ENCODE peak calls at places on chromosomes 6 and 20, in four cellular contexts. X, Z, C and Q are unnamed samples.

GRCh38 chr20:52312131-52312729 is 120.7 kb upstream of the ZFP64 start:
- DNase-seq in Z (peak; percentile 54), C (peak; percentile 79), X (peak; percentile 79), Q (peak; percentile 76)

GRCh38 chr20:34709836-34710567 is 5.9 kb downstream of the TP53INP2 start:
- DNase-seq in C (peak; percentile 87), X (peak; percentile 82), Z (peak; percentile 42), Q (peak; percentile 76)

GRCh38 chr6:3193102-3193837 is 34.2 kb downstream of the TUBB2B start:
- DNase-seq in X (no peak), Z (no peak), C (no peak), Q (no peak)

GRCh38 chr6:154403803-154404202 is 47.2 kb upstream of the IPCEF1 start:
- DNase-seq in Z (no peak), X (peak; percentile 67), C (peak; percentile 35), Q (no peak)

GRCh38 chr6:104118274-104118673 is 741.4 kb downstream of the HACE1 start:
- DNase-seq in C (no peak), Z (peak; percentile 23), X (peak; percentile 19), Q (no peak)

GRCh38 chr20:56360899-56361199 is 2.1 kb downstream of the FAM210B start:
- DNase-seq in C (no peak), X (no peak), Z (no peak), Q (no peak)

GRCh38 chr6:20985821-20986220 is 451.6 kb downstream of the CDKAL1 start:
- DNase-seq in Z (no peak), C (no peak), X (no peak), Q (no peak)

GRCh38 chr20:63421913-63422312 is 50.5 kb downstream of the KCNQ2 start:
- DNase-seq in X (no peak), Z (no peak), C (no peak), Q (no peak)

GRCh38 chr6:29926081-29926794 is 16.1 kb upstream of the HLA-A start:
- DNase-seq in X (peak; percentile 57), Z (no peak), C (peak; percentile 30), Q (no peak)

GRCh38 chr6:26232950-26233607 is 131.9 kb upstream of the BTN3A2 start:
- DNase-seq in Z (no peak), C (no peak), X (no peak), Q (no peak)

GRCh38 chr6:97077380-97077779 is 152.9 kb downstream of the KLHL32 start:
- DNase-seq in Z (no peak), X (no peak), C (no peak), Q (no peak)

GRCh38 chr6:85923013-85923430 is 280.3 kb upstream of the SYNCRIP start:
- DNase-seq in Z (peak; percentile 22), C (peak; percentile 83), X (peak; percentile 80), Q (peak; percentile 64)

GRCh38 chr6:94213176-94213575 is 793.8 kb upstream of the EPHA7 start:
- DNase-seq in Z (no peak), X (no peak), C (no peak), Q (no peak)

GRCh38 chr6:26743941-26744699 is 84.6 kb upstream of the ZNF322 start:
- DNase-seq in C (no peak), Z (no peak), X (peak; percentile 14), Q (no peak)

GRCh38 chr6:53898026-53898795 is 103.4 kb downstream of the LRRC1 start:
- DNase-seq in X (peak; percentile 72), C (no peak), Z (no peak), Q (no peak)

GRCh38 chr6:137363805-137364138 is 130.4 kb downstream of the OLIG3 start:
- DNase-seq in X (peak; percentile 28), Z (no peak), C (no peak), Q (peak; percentile 64)

GRCh38 chr6:127177030-127177928 is 58.8 kb downstream of the RSPO3 start:
- DNase-seq in X (peak; percentile 77), C (no peak), Z (no peak), Q (no peak)

GRCh38 chr6:35428421-35429149 is 23.6 kb upstream of the FANCE start:
- DNase-seq in C (peak; percentile 55), Z (no peak), X (peak; percentile 19), Q (no peak)

GRCh38 chr6:33856655-33857054 is 52.9 kb upstream of the MLN start:
- DNase-seq in X (no peak), Z (no peak), C (no peak), Q (peak; percentile 81)

GRCh38 chr20:24470782-24471582 is 1.6 kb downstream of the SYNDIG1 start:
- DNase-seq in X (peak; percentile 26), C (no peak), Z (no peak), Q (peak; percentile 42)

GRCh38 chr6:155444120-155444917 is 11.3 kb downstream of the NOX3 start:
- DNase-seq in Z (peak; percentile 63), X (no peak), C (no peak), Q (no peak)

GRCh38 chr6:7974553-7974931 is 64.0 kb upstream of the TXNDC5 start:
- DNase-seq in Z (no peak), C (no peak), X (no peak), Q (no peak)

GRCh38 chr20:48025061-48025515 is 239.8 kb upstream of the SULF2 start:
- DNase-seq in X (peak; percentile 92), C (peak; percentile 45), Z (no peak), Q (peak; percentile 27)

GRCh38 chr20:11034025-11034424 is 360.2 kb upstream of the JAG1 start:
- DNase-seq in X (no peak), C (no peak), Z (no peak), Q (no peak)
- H3K4me2 ChIP-seq in X (no peak overlapping the region), C (no peak overlapping the region), Z (no peak overlapping the region), Q (no peak overlapping the region)

GRCh38 chr6:37819177-37819801 is at the start of gene ZFAND3:
- DNase-seq in Z (peak; percentile 94), C (peak; percentile 97), X (peak; percentile 99), Q (peak; percentile 95)
- H3K4me1 ChIP-seq in Z (peaks cover 19% of the 10 kb centered on the region), C (peaks cover 33% of the 10 kb centered on the region), X (peaks cover 37% of the 10 kb centered on the region), Q (peaks cover 11% of the 10 kb centered on the region)

GRCh38 chr20:50190251-50191064 is at the start of gene CEBPB:
- DNase-seq in Z (peak; percentile 76), X (peak; percentile 94), C (peak; percentile 95), Q (peak; percentile 70)
- TF ChIP-seq EZH2phosphoT487 in Z (no peak), X (no peak), C (no peak), Q (no peak)

DNA sequence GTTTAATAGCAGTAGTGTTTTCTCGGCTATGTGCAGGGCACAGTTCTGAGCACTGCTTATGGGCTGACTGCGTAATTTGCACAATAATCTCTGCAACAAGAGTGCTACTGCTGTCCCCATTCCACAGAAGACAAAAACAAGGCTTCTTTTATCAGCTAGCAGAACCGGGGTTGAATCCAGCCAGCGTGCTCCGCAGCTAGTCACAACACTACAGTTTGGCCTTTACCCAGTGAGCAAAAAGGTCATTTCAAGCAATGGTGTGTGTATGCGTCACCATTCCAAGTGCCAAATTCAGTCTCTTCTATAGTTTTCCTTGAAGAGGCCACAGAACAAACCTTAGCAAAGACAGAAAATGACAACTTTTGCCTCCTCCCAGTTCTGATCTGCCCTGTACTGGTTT is 61.1 kb downstream of the LRFN2 start:
- DNase-seq in Z (no peak), X (no peak), C (no peak), Q (no peak)
- H3K4me2 ChIP-seq in Z (no peak overlapping the region), X (no peak overlapping the region), C (no peak overlapping the region), Q (no peak overlapping the region)

DNA sequence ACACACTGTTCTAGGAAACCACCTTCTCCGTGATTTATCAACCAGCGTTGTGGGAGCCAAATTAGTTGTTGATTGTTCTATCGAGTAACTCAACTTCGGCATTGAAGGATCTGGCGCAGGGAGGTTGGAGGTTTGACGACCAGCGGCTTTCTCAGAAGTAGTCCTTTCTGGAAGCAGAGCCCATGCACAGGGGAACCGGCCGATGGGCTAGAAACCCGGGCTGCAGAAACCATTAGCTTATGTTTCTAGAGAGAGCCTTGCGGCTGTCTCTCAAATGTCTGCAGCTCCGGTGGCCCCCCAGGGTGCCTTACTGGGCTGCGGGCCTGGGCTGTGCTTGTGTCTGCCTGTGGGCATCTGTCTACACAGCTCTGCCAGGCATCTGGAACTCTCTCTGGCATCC is 81.9 kb downstream of the EDN3 start:
- DNase-seq in Z (no peak), X (no peak), C (no peak), Q (no peak)
- H3K4me1 ChIP-seq in Z (no peaks in the 10 kb centered on the region), X (no peaks in the 10 kb centered on the region), C (no peaks in the 10 kb centered on the region), Q (no peaks in the 10 kb centered on the region)

GRCh38 chr6:111993342-111993741 is 60.6 kb upstream of the CCN6 start:
- DNase-seq in C (no peak), Z (no peak), X (no peak), Q (no peak)

GRCh38 chr6:111994791-111995190 is 59.1 kb upstream of the CCN6 start:
- DNase-seq in X (no peak), C (no peak), Z (no peak), Q (no peak)

GRCh38 chr6:111990214-111990613 is 63.7 kb upstream of the CCN6 start:
- DNase-seq in X (no peak), Z (no peak), C (no peak), Q (peak; percentile 16)

GRCh38 chr6:111995409-111995808 is 58.5 kb upstream of the CCN6 start:
- DNase-seq in C (no peak), Z (no peak), X (peak; percentile 78), Q (no peak)

DNA sequence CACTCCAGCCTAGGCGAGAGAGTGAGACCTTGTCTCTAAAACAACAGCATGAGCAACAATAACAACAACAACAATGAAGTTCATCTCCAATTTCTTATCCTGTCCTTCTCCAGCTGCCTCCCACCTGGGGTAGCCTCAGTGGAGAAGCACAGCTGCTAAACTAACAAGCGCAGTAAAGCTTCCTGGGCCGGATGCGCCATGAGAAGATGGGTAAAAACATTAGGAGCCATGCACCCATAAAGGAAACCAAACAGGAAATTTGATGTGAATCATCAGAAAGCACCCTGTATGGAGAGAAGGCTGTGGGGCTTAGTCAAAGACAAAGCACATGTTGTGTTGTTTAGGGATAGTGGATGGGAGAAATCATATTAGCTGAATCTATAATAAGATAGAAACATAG is 61.1 kb upstream of the CCN6 start:
- DNase-seq in C (no peak), Z (no peak), X (peak; percentile 36), Q (no peak)
- TF ChIP-seq EZH2phosphoT487 in C (no peak), Z (no peak), X (no peak), Q (no peak)

DNA sequence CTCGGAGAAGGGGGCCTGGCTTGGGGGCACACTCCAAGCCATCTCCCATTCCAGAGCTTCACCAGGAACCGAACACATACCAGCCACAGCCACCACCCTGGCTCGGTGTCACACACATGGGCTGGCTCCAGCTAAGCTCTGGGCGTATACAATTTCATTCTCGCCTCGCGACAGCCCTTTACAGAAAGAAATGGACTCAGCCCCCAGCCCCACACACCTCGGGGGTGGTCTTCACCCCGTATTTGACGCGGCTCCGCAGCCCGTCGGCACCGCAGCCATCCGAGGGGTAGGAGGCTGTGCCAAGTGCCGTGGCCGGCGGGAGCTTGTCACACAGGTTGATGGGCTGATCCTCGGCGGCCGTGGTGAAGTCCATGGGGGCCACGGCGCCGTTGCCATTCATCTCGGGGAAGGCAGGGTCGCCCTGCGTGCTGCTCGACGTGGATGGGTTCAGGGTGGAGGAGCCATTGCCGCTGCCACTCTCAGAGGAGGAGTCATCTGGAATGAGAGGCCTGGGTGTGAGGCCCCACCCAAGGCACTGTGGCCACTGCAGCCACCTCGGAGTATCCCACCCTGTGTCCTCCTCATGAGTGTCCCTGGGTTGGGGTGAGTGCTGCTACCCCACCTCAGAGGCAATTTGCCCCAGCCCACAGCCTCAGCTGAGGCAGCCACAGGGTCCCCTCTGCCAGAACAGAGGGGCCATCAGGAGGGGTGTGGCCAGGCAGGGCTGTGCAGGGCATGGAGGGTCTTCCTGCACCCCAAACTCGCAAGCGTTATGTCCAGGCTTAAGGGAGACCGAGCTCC is 98.0 kb downstream of the ASXL1 start:
- DNase-seq in Z (no peak), X (no peak), C (no peak), Q (no peak)
- H3K4me2 ChIP-seq in Z (no peak overlapping the region), X (no peak overlapping the region), C (peak overlapping the region; percentile 98), Q (no peak overlapping the region)